ENCODE peak calls at places on chromosome 1, in four cellular contexts. K is fibroblast of pulmonary artery, Y is neural crest cell, G is AG04450. V is an unnamed sample.

GRCh38 chr1:40980453-40981121 is 1.1 kb downstream of the CTPS1 start:
- DNase-seq in K (no peak), Y (peak), G (no peak), V (no peak)

GRCh38 chr1:221575605-221576004 is 166.3 kb downstream of the DUSP10 start:
- DNase-seq in K (peak), Y (no peak), G (no peak), V (no peak)

GRCh38 chr1:116066868-116067563 is 44.2 kb upstream of the MAB21L3 start:
- DNase-seq in K (peak), Y (no peak), G (no peak), V (no peak)

GRCh38 chr1:38272515-38272914 is 225.9 kb upstream of the POU3F1 start:
- DNase-seq in K (no peak), Y (no peak), G (no peak), V (no peak)

GRCh38 chr1:205430631-205431305 is 8.9 kb upstream of the LEMD1 start:
- DNase-seq in K (peak), Y (peak), G (no peak), V (peak)

GRCh38 chr1:41870076-41870562 is 48.6 kb downstream of the HIVEP3 start:
- DNase-seq in K (no peak), Y (no peak), G (no peak), V (no peak)

GRCh38 chr1:182925661-182926060 is 27.3 kb downstream of the SHCBP1L start:
- DNase-seq in K (no peak), Y (no peak), G (no peak), V (no peak)

GRCh38 chr1:170221495-170221894 is 75.7 kb downstream of the NTMT2 start:
- DNase-seq in K (no peak), Y (no peak), G (no peak), V (no peak)

GRCh38 chr1:155011437-155011907 is 8.9 kb downstream of the ZBTB7B start:
- DNase-seq in K (no peak), Y (no peak), G (no peak), V (no peak)

GRCh38 chr1:65059930-65060538 is 88.0 kb upstream of the AK4 start:
- DNase-seq in K (peak), Y (no peak), G (no peak), V (no peak)

GRCh38 chr1:68120136-68120791 is 69.8 kb upstream of the DIRAS3 start:
- DNase-seq in K (peak), Y (peak), G (peak), V (peak)

GRCh38 chr1:24318238-24318987 is 744 bp upstream of the GRHL3 start:
- DNase-seq in K (peak), Y (no peak), G (peak), V (no peak)

GRCh38 chr1:71365451-71365850 is 284.6 kb upstream of the ZRANB2 start:
- DNase-seq in K (peak), Y (no peak), G (no peak), V (no peak)

GRCh38 chr1:184061396-184062003 is 10.0 kb downstream of the TSEN15 start:
- DNase-seq in K (peak), Y (no peak), G (peak), V (no peak)

GRCh38 chr1:31579374-31579773 is 3.1 kb downstream of the TINAGL1 start:
- DNase-seq in K (peak), Y (no peak), G (no peak), V (peak)

GRCh38 chr1:58848818-58849411 is 65.1 kb upstream of the JUN start:
- DNase-seq in K (peak), Y (no peak), G (peak), V (no peak)

GRCh38 chr1:47575855-47576757 is 138.3 kb downstream of the FOXD2 start:
- DNase-seq in K (no peak), Y (no peak), G (peak), V (no peak)

GRCh38 chr1:243882276-243882675 is 32.2 kb upstream of the AKT3 start:
- DNase-seq in K (peak), Y (no peak), G (peak), V (no peak)

GRCh38 chr1:27560271-27561125 is 43.4 kb downstream of the AHDC1 start:
- DNase-seq in K (no peak), Y (no peak), G (no peak), V (no peak)

GRCh38 chr1:246631426-246631825 is 65.2 kb downstream of the CNST start:
- DNase-seq in K (peak), Y (no peak), G (no peak), V (no peak)

DNA sequence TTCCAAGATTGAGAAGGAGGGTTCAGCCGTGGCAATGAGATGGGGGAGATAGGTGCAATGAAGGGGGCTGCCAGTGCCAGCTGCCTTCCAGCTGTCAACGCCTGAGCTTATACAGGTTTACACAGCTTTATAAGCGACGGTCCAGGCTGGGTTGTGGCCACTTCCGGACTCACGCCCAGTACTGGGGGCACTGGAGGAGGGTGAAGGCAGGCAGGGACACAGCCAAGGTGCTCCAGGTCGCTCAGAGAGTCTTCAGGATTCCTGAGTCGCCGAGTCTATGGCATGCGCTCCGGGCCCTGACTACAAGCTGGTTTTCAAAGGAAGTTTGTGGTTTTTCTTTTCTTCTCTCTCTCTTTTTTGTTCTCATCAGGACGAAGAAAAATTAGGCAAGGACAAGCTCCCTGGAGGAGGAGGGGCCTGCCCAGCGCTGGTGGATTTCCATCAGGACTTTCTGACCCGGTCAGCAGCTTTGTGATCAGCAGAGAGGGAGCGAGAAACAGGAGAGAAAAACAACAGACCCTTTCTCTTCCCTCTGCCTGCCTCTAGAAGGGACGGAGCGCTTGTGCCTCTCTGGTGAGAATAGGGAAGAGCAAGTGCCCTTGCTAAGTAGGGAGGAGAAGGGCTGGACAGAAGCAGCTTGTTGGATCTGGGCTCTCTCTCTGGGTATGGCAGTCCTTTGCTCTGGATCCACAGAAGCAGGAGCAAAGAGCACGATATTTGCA is at the start of gene MINDY1:
- DNase-seq in K (peak), Y (peak), G (peak), V (peak)
- TF ChIP-seq CTCF in K (peak), Y (peak), G (peak), V (peak)

GRCh38 chr1:72557446-72558049 is 275.2 kb upstream of the NEGR1 start:
- DNase-seq in K (peak), Y (no peak), G (no peak), V (no peak)
- TF ChIP-seq CTCF in K (peak), Y (peak), G (peak), V (no peak)

DNA sequence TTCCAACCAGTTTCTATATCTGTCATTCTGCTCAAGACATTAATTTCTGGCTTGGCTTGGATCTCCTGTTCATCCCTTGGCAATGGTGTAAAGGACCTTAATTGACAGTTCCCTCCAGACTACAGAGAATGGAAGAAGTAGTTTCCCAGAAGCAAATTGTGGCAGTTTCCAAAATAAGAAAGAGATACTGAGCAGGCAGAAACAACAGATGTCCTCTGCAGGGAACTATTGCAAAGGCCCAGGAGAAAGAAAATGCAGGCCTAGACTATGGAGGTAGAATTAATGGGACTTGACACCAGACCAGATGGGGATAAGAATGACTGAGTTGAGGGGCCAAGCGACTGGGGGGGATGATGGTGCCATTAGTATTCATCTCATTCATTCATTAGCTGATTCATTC is 6.2 kb upstream of the AK2 start:
- DNase-seq in K (no peak), Y (no peak), G (no peak), V (no peak)
- TF ChIP-seq CTCF in K (no peak), Y (no peak), G (no peak), V (no peak)

DNA sequence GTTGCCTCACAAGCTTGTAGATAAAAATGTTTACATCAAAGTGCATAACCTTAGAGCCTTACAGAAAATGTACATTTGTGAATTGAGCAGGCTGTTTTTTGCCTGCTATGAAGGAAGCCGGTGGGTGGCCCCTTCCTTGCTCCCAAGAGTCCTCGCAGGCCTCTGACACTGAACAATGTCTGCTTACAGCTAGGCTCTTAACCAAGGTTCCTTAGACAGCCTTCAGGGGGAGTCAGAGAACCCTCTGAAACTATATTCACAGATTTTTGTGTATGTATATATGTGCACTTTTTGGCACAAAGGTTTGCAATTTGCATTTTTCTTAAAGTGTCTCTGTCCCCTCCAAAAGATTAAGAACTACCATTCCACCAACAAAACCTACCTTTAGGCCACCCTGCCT is 282.6 kb downstream of the BARHL2 start:
- DNase-seq in K (peak), Y (no peak), G (no peak), V (no peak)
- TF ChIP-seq CTCF in K (peak), Y (peak), G (peak), V (peak)

GRCh38 chr1:25811384-25812082 is 8.2 kb upstream of the MTFR1L start:
- DNase-seq in K (no peak), Y (no peak), G (no peak), V (no peak)

GRCh38 chr1:25810341-25811299 is 9.1 kb upstream of the MTFR1L start:
- DNase-seq in K (peak), Y (peak), G (no peak), V (peak)

GRCh38 chr1:25809283-25809926 is 9.4 kb downstream of the SELENON start:
- DNase-seq in K (no peak), Y (no peak), G (no peak), V (no peak)

GRCh38 chr1:25808481-25809244 is 8.7 kb downstream of the SELENON start:
- DNase-seq in K (no peak), Y (no peak), G (no peak), V (no peak)

GRCh38 chr1:25809929-25810328 is 9.8 kb upstream of the MTFR1L start:
- DNase-seq in K (no peak), Y (no peak), G (no peak), V (no peak)
- TF ChIP-seq CTCF in K (no peak), Y (no peak), G (no peak), V (no peak)

GRCh38 chr1:151715726-151716404 is 738 bp downstream of the CELF3 start:
- DNase-seq in K (no peak), Y (peak), G (no peak), V (peak)
- TF ChIP-seq CTCF in K (no peak), Y (peak), G (peak), V (peak)

V was measured in nephron progenitor cell.